ENCODE peak calls at places on chromosomes 7 and 10, in nine cellular contexts. N is ACHN; G is fibroblast of the aortic adventitia; K is D341Med; T is stimulated activated CD8-positive, alpha-beta memory T cell treated with anti-CD3 and anti-CD28 coated beads, Interleukin-4, amount 100 ng/mL, for 24 hours; V is AML-193; C is A673; X is stimulated activated CD4-positive, alpha-beta T cell treated with anti-CD3 and anti-CD28 coated beads, Interleukin-15, amount 100 ng/mL, for 1 hour; L is left cardiac atrium. J is an unnamed sample.

GRCh38 chr7:135670179-135670578 is 7.9 kb downstream of the STMP1 start:
- DNase-seq in N (no peak), G (peak; percentile 84), C (no peak), K (no peak), T (no peak), X (no peak), V (no peak), L (no peak), J (no peak)

GRCh38 chr10:32266979-32267378 is 80.0 kb downstream of the EPC1 start:
- DNase-seq in T (no peak), X (no peak), L (no peak), G (no peak), K (no peak), C (no peak), V (no peak), N (no peak), J (no peak)

GRCh38 chr7:142795339-142795863 is 24.6 kb downstream of the PRSS2 start:
- DNase-seq in N (no peak), L (no peak), T (no peak), C (no peak), V (no peak), G (no peak), K (no peak), X (no peak), J (peak; percentile 62)

GRCh38 chr7:142385528-142386340 is 127.9 kb upstream of the PRSS58 start:
- DNase-seq in C (peak; percentile 78), K (peak; percentile 60), V (peak; percentile 84), G (peak; percentile 79), L (peak; percentile 32), X (no peak), N (peak; percentile 76), T (no peak), J (no peak)

GRCh38 chr10:47246409-47247189 is 53.4 kb upstream of the GDF10 start:
- DNase-seq in X (no peak), T (no peak), C (no peak), L (no peak), K (no peak), G (no peak), N (no peak), V (no peak), J (no peak)

GRCh38 chr7:117155694-117156093 is 167.2 kb downstream of the WNT2 start:
- DNase-seq in K (no peak), C (no peak), G (no peak), V (no peak), L (no peak), N (no peak), X (no peak), T (no peak), J (no peak)

GRCh38 chr7:111292026-111292430 is 201.1 kb downstream of the LRRN3 start:
- DNase-seq in X (no peak), T (no peak), C (peak; percentile 4), L (no peak), G (peak; percentile 50), V (no peak), K (no peak), N (no peak), J (no peak)

GRCh38 chr7:75920431-75921161 is 5.6 kb downstream of the POR start:
- DNase-seq in L (peak; percentile 30), T (no peak), G (peak; percentile 29), C (no peak), X (peak; percentile 7), N (no peak), K (no peak), V (no peak), J (no peak)

GRCh38 chr10:20271490-20271889 is 455.3 kb downstream of the PLXDC2 start:
- DNase-seq in V (no peak), T (no peak), N (no peak), X (no peak), C (no peak), K (no peak), G (no peak), L (no peak), J (no peak)

GRCh38 chr10:76309744-76310441 is 878.5 kb downstream of the LRMDA start:
- DNase-seq in C (peak; percentile 35), K (no peak), L (no peak), N (no peak), X (no peak), V (no peak), T (no peak), G (peak; percentile 95), J (no peak)

J was measured in activated T-helper 1 cell treated with Interleukin-2 at 50 U/mL for 16 hours.